ENCODE peak calls at places on chromosomes 12 and 14, in ten cellular contexts. One of them, this sample, is unnamed.
A peak's percentile ranks its signal among the peaks of the same experiment; 100 is the strongest.

GRCh38 chr12:101527682-101528081 is 52.5 kb downstream of the SPIC start:
- DNase-seq in nucleus accumbens: no peak
- DNase-seq in GM06990: no peak
- DNase-seq in NCI-H1417: no peak
- DNase-seq in GM10248: no peak
- DNase-seq in BJ: no peak
- DNase-seq in HFF-Myc: no peak
- DNase-seq in T-cell: no peak
- DNase-seq in psoas muscle: peak; percentile 78
- DNase-seq in non-pigmented ciliary epithelial cell: no peak
- DNase-seq in this sample: no peak

GRCh38 chr14:102516531-102517411 is 7.2 kb upstream of the ANKRD9 start:
- DNase-seq in GM10248: peak; percentile 84
- DNase-seq in non-pigmented ciliary epithelial cell: no peak
- DNase-seq in NCI-H1417: peak; percentile 36
- DNase-seq in HFF-Myc: no peak
- DNase-seq in GM06990: peak; percentile 65
- DNase-seq in nucleus accumbens: no peak
- DNase-seq in T-cell: peak; percentile 38
- DNase-seq in BJ: no peak
- DNase-seq in psoas muscle: peak; percentile 81
- DNase-seq in this sample: peak; percentile 83

GRCh38 chr12:87981495-87981894 is 47.7 kb downstream of the C12orf50 start:
- DNase-seq in non-pigmented ciliary epithelial cell: peak; percentile 36
- DNase-seq in BJ: no peak
- DNase-seq in T-cell: no peak
- DNase-seq in nucleus accumbens: no peak
- DNase-seq in GM10248: no peak
- DNase-seq in psoas muscle: no peak
- DNase-seq in HFF-Myc: no peak
- DNase-seq in GM06990: no peak
- DNase-seq in NCI-H1417: no peak
- DNase-seq in this sample: no peak

GRCh38 chr12:104680070-104680469 is 223.3 kb downstream of the CHST11 start:
- DNase-seq in GM10248: peak; percentile 55
- DNase-seq in non-pigmented ciliary epithelial cell: no peak
- DNase-seq in nucleus accumbens: no peak
- DNase-seq in BJ: no peak
- DNase-seq in NCI-H1417: peak; percentile 29
- DNase-seq in T-cell: peak; percentile 33
- DNase-seq in psoas muscle: no peak
- DNase-seq in GM06990: no peak
- DNase-seq in HFF-Myc: no peak
- DNase-seq in this sample: no peak

GRCh38 chr14:39145266-39145966 is 24.7 kb downstream of the TRAPPC6B start:
- DNase-seq in nucleus accumbens: no peak
- DNase-seq in BJ: no peak
- DNase-seq in non-pigmented ciliary epithelial cell: no peak
- DNase-seq in GM10248: no peak
- DNase-seq in psoas muscle: no peak
- DNase-seq in GM06990: no peak
- DNase-seq in HFF-Myc: no peak
- DNase-seq in NCI-H1417: no peak
- DNase-seq in T-cell: no peak
- DNase-seq in this sample: no peak

GRCh38 chr12:8011331-8011730 is 21.2 kb upstream of the FOXJ2 start:
- DNase-seq in BJ: no peak
- DNase-seq in nucleus accumbens: no peak
- DNase-seq in non-pigmented ciliary epithelial cell: no peak
- DNase-seq in HFF-Myc: no peak
- DNase-seq in T-cell: no peak
- DNase-seq in GM06990: no peak
- DNase-seq in psoas muscle: no peak
- DNase-seq in NCI-H1417: no peak
- DNase-seq in GM10248: no peak
- DNase-seq in this sample: no peak

GRCh38 chr14:24695265-24696241 is 61.6 kb upstream of the GZMB start:
- DNase-seq in HFF-Myc: no peak
- DNase-seq in BJ: no peak
- DNase-seq in nucleus accumbens: peak; percentile 3
- DNase-seq in non-pigmented ciliary epithelial cell: no peak
- DNase-seq in GM06990: peak; percentile 35
- DNase-seq in T-cell: no peak
- DNase-seq in psoas muscle: no peak
- DNase-seq in GM10248: no peak
- DNase-seq in NCI-H1417: no peak
- DNase-seq in this sample: no peak

GRCh38 chr12:43758247-43758727 is 303 bp downstream of the PUS7L start:
- DNase-seq in HFF-Myc: no peak
- DNase-seq in BJ: no peak
- DNase-seq in nucleus accumbens: peak; percentile 58
- DNase-seq in GM06990: no peak
- DNase-seq in GM10248: no peak
- DNase-seq in psoas muscle: peak; percentile 49
- DNase-seq in T-cell: no peak
- DNase-seq in NCI-H1417: peak; percentile 67
- DNase-seq in non-pigmented ciliary epithelial cell: no peak
- DNase-seq in this sample: no peak

GRCh38 chr12:108333898-108334699 is 5.0 kb downstream of the CMKLR1 start:
- DNase-seq in T-cell: no peak
- DNase-seq in GM06990: peak; percentile 64
- DNase-seq in BJ: no peak
- DNase-seq in nucleus accumbens: no peak
- DNase-seq in GM10248: peak; percentile 60
- DNase-seq in NCI-H1417: no peak
- DNase-seq in psoas muscle: peak; percentile 35
- DNase-seq in non-pigmented ciliary epithelial cell: peak; percentile 26
- DNase-seq in HFF-Myc: peak; percentile 5
- DNase-seq in this sample: no peak

GRCh38 chr14:99809864-99810854 is 16.9 kb downstream of the EML1 start:
- DNase-seq in HFF-Myc: no peak
- DNase-seq in NCI-H1417: no peak
- DNase-seq in non-pigmented ciliary epithelial cell: no peak
- DNase-seq in GM06990: no peak
- DNase-seq in BJ: no peak
- DNase-seq in T-cell: no peak
- DNase-seq in psoas muscle: peak; percentile 75
- DNase-seq in nucleus accumbens: no peak
- DNase-seq in GM10248: no peak
- DNase-seq in this sample: no peak

GRCh38 chr12:90645181-90645580 is 309.8 kb downstream of the CCER1 start:
- DNase-seq in NCI-H1417: no peak
- DNase-seq in HFF-Myc: no peak
- DNase-seq in psoas muscle: no peak
- DNase-seq in nucleus accumbens: no peak
- DNase-seq in GM10248: no peak
- DNase-seq in BJ: no peak
- DNase-seq in non-pigmented ciliary epithelial cell: no peak
- DNase-seq in T-cell: no peak
- DNase-seq in GM06990: no peak
- DNase-seq in this sample: no peak

GRCh38 chr12:26939192-26939832 is 1.0 kb downstream of the FGFR1OP2 start:
- DNase-seq in non-pigmented ciliary epithelial cell: no peak
- DNase-seq in GM06990: no peak
- DNase-seq in BJ: no peak
- DNase-seq in GM10248: peak; percentile 16
- DNase-seq in NCI-H1417: no peak
- DNase-seq in psoas muscle: no peak
- DNase-seq in T-cell: no peak
- DNase-seq in HFF-Myc: no peak
- DNase-seq in nucleus accumbens: no peak
- DNase-seq in this sample: no peak

GRCh38 chr12:127711108-127711507 is 555.9 kb upstream of the TMEM132C start:
- DNase-seq in NCI-H1417: no peak
- DNase-seq in nucleus accumbens: no peak
- DNase-seq in BJ: no peak
- DNase-seq in T-cell: no peak
- DNase-seq in non-pigmented ciliary epithelial cell: no peak
- DNase-seq in psoas muscle: no peak
- DNase-seq in HFF-Myc: no peak
- DNase-seq in GM06990: no peak
- DNase-seq in GM10248: no peak
- DNase-seq in this sample: no peak

GRCh38 chr14:90986510-90986909 is 73.9 kb downstream of the RPS6KA5 start:
- DNase-seq in nucleus accumbens: no peak
- DNase-seq in HFF-Myc: no peak
- DNase-seq in non-pigmented ciliary epithelial cell: no peak
- DNase-seq in NCI-H1417: no peak
- DNase-seq in GM10248: no peak
- DNase-seq in BJ: no peak
- DNase-seq in GM06990: no peak
- DNase-seq in psoas muscle: no peak
- DNase-seq in T-cell: no peak
- DNase-seq in this sample: no peak

GRCh38 chr12:51323317-51323960 is 535 bp downstream of the BIN2 start:
- DNase-seq in psoas muscle: no peak
- DNase-seq in GM06990: no peak
- DNase-seq in nucleus accumbens: no peak
- DNase-seq in BJ: no peak
- DNase-seq in HFF-Myc: no peak
- DNase-seq in T-cell: peak; percentile 65
- DNase-seq in GM10248: no peak
- DNase-seq in non-pigmented ciliary epithelial cell: no peak
- DNase-seq in NCI-H1417: no peak
- DNase-seq in this sample: no peak

GRCh38 chr12:132406498-132407461 is 77.4 kb upstream of the GALNT9 start:
- DNase-seq in BJ: no peak
- DNase-seq in HFF-Myc: no peak
- DNase-seq in GM06990: no peak
- DNase-seq in non-pigmented ciliary epithelial cell: no peak
- DNase-seq in nucleus accumbens: no peak
- DNase-seq in NCI-H1417: no peak
- DNase-seq in psoas muscle: peak; percentile 50
- DNase-seq in GM10248: no peak
- DNase-seq in T-cell: no peak
- DNase-seq in this sample: no peak

GRCh38 chr12:57952766-57953165 is 11.4 kb downstream of the ATP23 start:
- DNase-seq in T-cell: no peak
- DNase-seq in HFF-Myc: no peak
- DNase-seq in psoas muscle: no peak
- DNase-seq in GM10248: no peak
- DNase-seq in non-pigmented ciliary epithelial cell: no peak
- DNase-seq in BJ: no peak
- DNase-seq in GM06990: no peak
- DNase-seq in NCI-H1417: no peak
- DNase-seq in nucleus accumbens: no peak
- DNase-seq in this sample: no peak

This sample was measured in D721Med.